ENCODE peak calls at places on chromosomes 12 and 14, in eight cellular contexts. L is AG09309; M is astrocyte; R is tibial artery; J is HTR-8/SVneo; W is A549; X is effector CD8-positive, alpha-beta T cell; A is epithelial cell of proximal tubule. D is an unnamed sample.

GRCh38 chr14:104294983-104295680 is 156.7 kb downstream of the KIF26A start:
- DNase-seq in L (no peak), M (no peak), R (peak), J (no peak), W (no peak), X (no peak), A (no peak), D (peak)

GRCh38 chr14:60651051-60651935 is 2.0 kb upstream of the SIX1 start:
- DNase-seq in L (no peak), M (no peak), R (no peak), J (no peak), W (no peak), X (no peak), A (no peak), D (no peak)

GRCh38 chr12:124750149-124750656 is 113.5 kb downstream of the SCARB1 start:
- DNase-seq in L (no peak), M (no peak), R (no peak), J (no peak), W (no peak), X (no peak), A (no peak), D (no peak)

GRCh38 chr12:108586306-108586705 is 11.6 kb downstream of the TMEM119 start:
- DNase-seq in L (no peak), M (no peak), R (no peak), J (no peak), W (no peak), X (no peak), A (no peak), D (no peak)

GRCh38 chr12:116708826-116709756 is 28.8 kb downstream of the SPRING1 start:
- DNase-seq in L (peak), M (peak), R (peak), J (peak), W (peak), X (peak), A (no peak), D (peak)

GRCh38 chr12:67650127-67650495 is 1.6 kb downstream of the DYRK2 start:
- DNase-seq in L (no peak), M (no peak), R (peak), J (no peak), W (no peak), X (no peak), A (no peak), D (no peak)

GRCh38 chr14:92647499-92648279 is 100.7 kb downstream of the LGMN start:
- DNase-seq in L (no peak), M (no peak), R (no peak), J (no peak), W (no peak), X (no peak), A (no peak), D (no peak)

GRCh38 chr14:32307881-32308582 is 21.1 kb upstream of the AKAP6 start:
- DNase-seq in L (no peak), M (no peak), R (no peak), J (no peak), W (peak), X (no peak), A (no peak), D (no peak)

GRCh38 chr12:25151476-25151875 is 43.5 kb downstream of the DNAI7 start:
- DNase-seq in L (peak), M (peak), R (peak), J (peak), W (peak), X (no peak), A (peak), D (no peak)

GRCh38 chr12:7994731-7995205 is 37.7 kb upstream of the FOXJ2 start:
- DNase-seq in L (peak), M (peak), R (no peak), J (no peak), W (peak), X (no peak), A (no peak), D (no peak)

GRCh38 chr14:59098377-59098776 is 90.1 kb upstream of the DAAM1 start:
- DNase-seq in L (peak), M (peak), R (no peak), J (peak), W (peak), X (no peak), A (no peak), D (no peak)

GRCh38 chr14:78446807-78447206 is 276.6 kb downstream of the NRXN3 start:
- DNase-seq in L (no peak), M (no peak), R (no peak), J (no peak), W (no peak), X (no peak), A (no peak), D (no peak)